ENCODE peak calls at places on chromosomes 12 and 14, in four cellular contexts. D is CD8-positive, alpha-beta T cell; P is transverse colon; B is cardiac muscle cell. Y is an unnamed sample.

GRCh38 chr14:99131632-99132271 is 140.2 kb downstream of the BCL11B start:
- DNase-seq in P (no peak), B (no peak), D (no peak), Y (no peak)

GRCh38 chr14:103883263-103883523 is 35.8 kb upstream of the PPP1R13B start:
- DNase-seq in P (peak), B (no peak), D (no peak), Y (no peak)

GRCh38 chr12:44193281-44193680 is 357.4 kb downstream of the TMEM117 start:
- DNase-seq in D (no peak), P (no peak), B (no peak), Y (no peak)

GRCh38 chr12:115820661-115821060 is 456.8 kb downstream of the MED13L start:
- DNase-seq in P (no peak), D (no peak), B (no peak), Y (no peak)

GRCh38 chr14:90115780-90116179 is 54.0 kb downstream of the KCNK13 start:
- DNase-seq in B (no peak), P (no peak), D (no peak), Y (no peak)

GRCh38 chr12:79547735-79548347 is 142.9 kb downstream of the PAWR start:
- DNase-seq in P (peak), D (no peak), B (peak), Y (peak)

GRCh38 chr12:13945641-13946040 is 35.8 kb downstream of the GRIN2B start:
- DNase-seq in P (no peak), B (no peak), D (no peak), Y (no peak)

GRCh38 chr12:88750867-88751543 is 170.7 kb upstream of the KITLG start:
- DNase-seq in B (no peak), D (no peak), P (no peak), Y (no peak)

GRCh38 chr12:44031472-44032185 is 195.7 kb downstream of the TMEM117 start:
- DNase-seq in P (no peak), D (no peak), B (no peak), Y (no peak)

GRCh38 chr12:14260011-14260993 is 105.2 kb upstream of the ATF7IP start:
- DNase-seq in P (peak), D (no peak), B (peak), Y (peak)

GRCh38 chr14:38197001-38197760 is 10.5 kb upstream of the SSTR1 start:
- DNase-seq in P (no peak), D (no peak), B (peak), Y (no peak)

GRCh38 chr12:4272976-4273650 is 449 bp upstream of the CCND2 start:
- DNase-seq in P (no peak), B (no peak), D (no peak), Y (no peak)

GRCh38 chr14:33847066-33847465 is 103.8 kb downstream of the EGLN3 start:
- DNase-seq in B (peak), D (no peak), P (no peak), Y (no peak)

GRCh38 chr12:66662179-66662578 is 16.7 kb downstream of the GRIP1 start:
- DNase-seq in D (no peak), B (no peak), P (no peak), Y (no peak)

GRCh38 chr14:67949771-67950170 is 130.2 kb downstream of the RAD51B start:
- DNase-seq in P (no peak), B (no peak), D (no peak), Y (no peak)

GRCh38 chr12:52347546-52348510 is 19.5 kb downstream of the KRT85 start:
- DNase-seq in D (no peak), B (no peak), P (no peak), Y (no peak)

GRCh38 chr12:108618079-108618952 is 15.4 kb downstream of the SELPLG start:
- DNase-seq in P (peak), B (peak), D (peak), Y (peak)

GRCh38 chr14:69358233-69358963 is 39.7 kb downstream of the ERH start:
- DNase-seq in P (no peak), B (no peak), D (no peak), Y (no peak)

GRCh38 chr12:104218935-104219334 is 3.4 kb downstream of the TXNRD1 start:
- DNase-seq in D (no peak), B (peak), P (no peak), Y (no peak)

GRCh38 chr14:96167224-96168148 is 37.2 kb upstream of the BDKRB2 start:
- DNase-seq in D (no peak), P (peak), B (peak), Y (peak)

GRCh38 chr12:53674977-53675700 is 744 bp downstream of the ATP5MC2 start:
- DNase-seq in P (no peak), B (no peak), D (no peak), Y (no peak)

GRCh38 chr12:47107926-47108325 is 28.2 kb upstream of the AMIGO2 start:
- DNase-seq in P (no peak), D (no peak), B (no peak), Y (no peak)

GRCh38 chr14:90276627-90277367 is 20.4 kb downstream of the PSMC1 start:
- DNase-seq in B (peak), D (no peak), P (no peak), Y (no peak)

GRCh38 chr12:50061946-50062725 is 4.7 kb downstream of the ASIC1 start:
- DNase-seq in D (no peak), B (peak), P (no peak), Y (no peak)

GRCh38 chr14:94952097-94952496 is 182.2 kb upstream of the GSC start:
- DNase-seq in B (no peak), P (no peak), D (no peak), Y (no peak)

GRCh38 chr14:26808407-26808806 is 210.6 kb upstream of the NOVA1 start:
- DNase-seq in P (no peak), B (peak), D (no peak), Y (no peak)

GRCh38 chr12:2248901-2249381 is 196.2 kb downstream of the CACNA1C start:
- DNase-seq in B (no peak), D (no peak), P (no peak), Y (no peak)

GRCh38 chr14:68210729-68211299 is 391.2 kb downstream of the RAD51B start:
- DNase-seq in B (peak), D (peak), P (no peak), Y (no peak)

GRCh38 chr12:90951418-90952110 is 3.4 kb downstream of the CCER1 start:
- DNase-seq in P (no peak), B (no peak), D (no peak), Y (no peak)

GRCh38 chr12:12007001-12007712 is 63.6 kb upstream of the BCL2L14 start:
- DNase-seq in D (peak), B (peak), P (no peak), Y (no peak)

GRCh38 chr12:24719293-24719721 is 229.6 kb downstream of the BCAT1 start:
- DNase-seq in P (no peak), B (peak), D (peak), Y (no peak)

GRCh38 chr14:56150645-56151345 is 32.6 kb downstream of the PELI2 start:
- DNase-seq in B (no peak), D (no peak), P (no peak), Y (no peak)

DNA sequence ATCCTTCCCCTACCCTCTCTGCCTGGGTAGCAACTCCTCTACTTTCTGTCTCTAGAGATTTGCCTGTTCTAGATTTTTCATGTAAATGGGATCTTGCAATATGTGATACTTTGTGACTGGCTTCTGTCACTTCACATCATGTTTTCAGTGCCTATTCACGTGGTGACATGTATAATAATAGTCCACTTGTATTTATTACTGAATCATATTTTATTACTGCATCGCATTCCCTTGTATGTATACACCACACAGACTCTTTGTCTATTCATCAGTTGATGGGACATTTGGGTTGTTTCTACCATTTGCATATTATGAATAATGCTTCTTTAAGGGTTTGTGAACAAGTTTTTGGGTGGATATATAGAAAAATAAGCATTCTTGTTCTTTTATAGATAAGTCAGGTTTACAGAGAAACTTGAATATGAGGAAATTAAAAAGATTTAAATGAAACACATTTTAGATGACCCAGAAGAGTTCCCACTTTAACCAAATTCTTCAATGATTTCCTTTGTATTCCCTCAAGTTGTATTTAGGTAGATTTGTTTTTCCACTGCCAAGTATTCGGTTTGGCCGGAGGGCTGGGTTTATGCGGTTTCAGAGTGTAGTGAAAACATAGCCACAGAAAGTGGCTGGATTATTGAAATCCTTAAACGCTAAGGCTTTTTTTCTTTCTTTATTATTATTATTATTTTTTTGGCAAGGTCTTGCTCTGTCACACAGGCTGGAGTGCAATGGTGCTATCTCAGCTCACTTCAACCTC is 178.7 kb upstream of the TMTC1 start:
- DNase-seq in D (no peak), B (no peak), P (no peak), Y (no peak)
- TF ChIP-seq CTCF in D (no peak), B (no peak), P (no peak), Y (no peak)

DNA sequence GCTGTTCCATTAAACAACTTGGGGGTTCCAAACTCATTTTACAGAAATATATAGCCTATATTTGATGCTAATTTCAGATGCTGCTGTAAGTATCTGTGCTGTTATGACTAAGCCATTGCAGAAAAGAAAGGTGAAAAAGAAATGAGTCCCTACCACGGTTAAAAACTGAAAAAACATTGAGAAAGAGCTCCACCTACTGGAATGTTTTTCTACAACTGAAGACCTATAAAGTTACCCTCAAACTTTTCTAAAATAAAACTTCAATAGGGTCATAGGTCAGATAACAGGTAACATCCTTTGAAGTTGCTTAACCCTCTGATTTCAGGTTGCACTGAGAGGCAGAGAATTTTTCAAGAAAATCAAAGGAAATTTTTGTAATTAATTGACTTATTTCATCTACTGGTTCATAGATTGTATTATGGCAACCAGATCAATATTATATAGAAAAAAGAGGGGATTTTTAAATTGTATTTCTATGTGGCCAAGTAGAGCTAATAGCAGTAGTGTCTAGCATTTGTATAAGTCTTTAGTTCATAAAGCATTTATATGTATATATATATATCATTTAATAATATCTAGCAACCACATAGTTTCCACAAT is 279.9 kb downstream of the RPS29 start:
- DNase-seq in B (peak), D (no peak), P (no peak), Y (no peak)
- TF ChIP-seq CTCF in B (peak), D (peak), P (no peak), Y (no peak)

DNA sequence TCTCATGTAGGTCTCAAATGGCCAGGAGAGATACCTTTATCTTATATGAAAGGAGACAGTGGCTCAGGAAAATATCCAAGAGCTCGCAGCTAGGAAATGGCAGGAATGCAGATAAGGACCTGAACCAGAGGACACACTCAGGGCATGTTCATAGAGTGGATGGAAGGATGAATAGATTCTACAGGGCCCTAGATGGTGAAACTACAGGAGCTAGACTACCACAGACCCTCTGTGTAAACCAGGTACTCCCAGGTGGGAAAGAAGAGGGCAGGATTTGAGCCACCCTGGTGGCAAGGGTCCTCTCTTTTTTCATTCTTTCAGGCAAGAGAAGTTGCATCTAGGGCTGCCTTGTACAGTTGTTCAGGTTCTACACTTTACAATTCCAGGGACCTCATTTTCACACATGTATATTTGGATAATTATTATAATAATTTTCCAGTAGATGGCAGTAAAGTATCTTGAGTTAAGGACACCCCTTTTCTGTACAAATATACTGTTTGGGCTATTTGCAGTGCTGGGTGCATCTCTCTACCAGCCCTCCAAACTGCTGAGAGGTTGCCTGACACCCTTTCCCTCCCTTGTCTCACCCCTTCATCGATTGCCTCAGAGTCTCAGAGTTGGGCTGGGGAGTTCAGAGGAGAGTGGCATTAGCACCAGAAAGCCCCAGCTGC is 10.5 kb upstream of the ZDHHC22 start:
- DNase-seq in P (no peak), B (peak), D (no peak), Y (no peak)
- TF ChIP-seq CTCF in P (no peak), B (no peak), D (peak), Y (peak)

DNA sequence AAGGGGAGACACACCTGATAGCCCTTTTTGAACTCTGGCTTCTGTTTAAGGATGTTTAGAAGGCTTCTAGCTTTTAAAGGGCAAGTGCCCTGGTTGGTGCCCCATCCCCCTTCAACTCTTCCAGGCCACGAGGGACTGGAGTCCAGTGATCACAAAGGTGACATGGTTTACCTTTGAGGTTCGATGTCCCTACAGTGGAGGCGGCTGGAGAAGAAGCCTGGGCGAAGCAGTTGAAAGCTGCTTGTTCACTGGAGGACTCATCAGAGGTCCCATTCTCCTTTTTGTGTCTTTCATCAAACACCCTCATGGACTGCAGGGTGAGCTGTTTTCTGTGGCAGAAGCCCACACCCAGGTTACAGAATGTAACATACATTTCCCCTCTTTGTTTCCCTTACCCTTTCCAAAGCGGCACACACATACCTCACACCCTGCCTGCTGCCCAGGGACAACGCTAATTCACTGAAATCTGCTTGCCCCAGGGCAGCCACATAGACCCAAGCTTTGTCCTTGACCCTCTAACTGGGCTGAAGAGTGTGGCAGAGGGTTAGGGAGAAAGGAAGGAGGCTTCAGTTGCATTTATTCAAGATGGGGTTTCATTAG is 7.7 kb downstream of the TBX3 start:
- DNase-seq in P (no peak), B (no peak), D (no peak), Y (no peak)
- TF ChIP-seq CTCF in P (no peak), B (no peak), D (no peak), Y (no peak)

GRCh38 chr12:99390707-99391106 is 256.8 kb upstream of the GARIN6 start:
- DNase-seq in D (no peak), B (peak), P (no peak), Y (no peak)
- TF ChIP-seq CTCF in D (no peak), B (no peak), P (no peak), Y (no peak)

GRCh38 chr14:105974902-105975301 is 448.5 kb downstream of the TMEM121 start:
- DNase-seq in B (no peak), P (peak), D (peak), Y (no peak)
- TF ChIP-seq CTCF in B (no peak), P (no peak), D (peak), Y (no peak)

DNA sequence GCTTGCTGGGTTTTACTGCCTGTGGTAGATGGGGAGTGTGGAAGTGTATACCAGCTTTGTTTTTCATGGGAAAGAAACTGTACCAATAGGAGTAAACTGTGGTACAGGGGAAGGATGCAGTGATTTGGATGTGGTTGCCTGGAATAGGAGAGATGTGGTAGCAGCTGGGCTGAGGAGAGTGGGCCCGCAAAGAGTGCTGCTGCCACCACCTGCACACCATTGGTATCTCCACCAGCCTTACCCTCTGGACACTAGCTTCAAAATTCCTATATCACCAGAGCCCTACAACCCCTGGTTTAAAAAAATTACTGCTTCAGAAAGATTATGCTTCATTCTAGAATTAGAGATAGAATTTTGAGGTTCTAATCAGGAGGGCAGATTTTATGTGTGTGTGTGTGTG is 53.6 kb downstream of the AKAP6 start:
- DNase-seq in P (no peak), B (peak), D (no peak), Y (no peak)
- TF ChIP-seq CTCF in P (peak), B (peak), D (no peak), Y (no peak)

GRCh38 chr14:31746326-31746725 is 185.1 kb downstream of the NUBPL start:
- DNase-seq in B (no peak), P (no peak), D (no peak), Y (no peak)

GRCh38 chr14:31740688-31741087 is 179.5 kb downstream of the NUBPL start:
- DNase-seq in P (no peak), B (no peak), D (no peak), Y (no peak)

GRCh38 chr14:31749275-31749674 is 188.1 kb downstream of the NUBPL start:
- DNase-seq in B (no peak), D (no peak), P (no peak), Y (no peak)

GRCh38 chr14:31745741-31746140 is 184.5 kb downstream of the NUBPL start:
- DNase-seq in B (no peak), P (no peak), D (no peak), Y (no peak)
- TF ChIP-seq CTCF in B (no peak), P (no peak), D (no peak), Y (no peak)